ENCODE peak calls at places on chromosomes 16 and 17, in seven cellular contexts. R is GM13976; B is spleen; G is esophagus squamous epithelium; W is WERI-Rb-1; V is mucosa of descending colon; T is CD8-positive, alpha-beta T cell. K is an unnamed sample.

GRCh38 chr16:30139895-30140481 is 17.0 kb upstream of the MAPK3 start:
- DNase-seq in R (no peak), B (no peak), G (no peak), W (no peak), V (peak; percentile 55), T (no peak), K (no peak)

GRCh38 chr17:60392845-60393702 is 1.1 kb upstream of the USP32 start:
- DNase-seq in R (peak; percentile 43), B (no peak), G (no peak), W (peak; percentile 21), V (peak; percentile 83), T (no peak), K (no peak)

GRCh38 chr16:424623-425081 is 797 bp upstream of the RAB11FIP3 start:
- DNase-seq in R (no peak), B (no peak), G (no peak), W (no peak), V (peak; percentile 41), T (no peak), K (no peak)

GRCh38 chr16:19192865-19193264 is 24.8 kb downstream of the SYT17 start:
- DNase-seq in R (no peak), B (no peak), G (no peak), W (no peak), V (no peak), T (no peak), K (no peak)

GRCh38 chr16:67608367-67608766 is 36.6 kb upstream of the CARMIL2 start:
- DNase-seq in R (peak; percentile 38), B (no peak), G (no peak), W (no peak), V (no peak), T (no peak), K (no peak)

GRCh38 chr17:80968602-80969029 is 23.0 kb upstream of the CHMP6 start:
- DNase-seq in R (no peak), B (peak; percentile 88), G (no peak), W (no peak), V (no peak), T (no peak), K (peak; percentile 11)

GRCh38 chr17:80845863-80846671 is 145.6 kb upstream of the CHMP6 start:
- DNase-seq in R (no peak), B (peak; percentile 62), G (no peak), W (no peak), V (peak; percentile 27), T (no peak), K (no peak)

GRCh38 chr16:65540913-65541312 is 419.1 kb upstream of the CDH11 start:
- DNase-seq in R (no peak), B (no peak), G (no peak), W (no peak), V (no peak), T (no peak), K (no peak)

GRCh38 chr17:50684612-50685333 is 22.9 kb downstream of the ANKRD40 start:
- DNase-seq in R (peak; percentile 18), B (no peak), G (no peak), W (no peak), V (peak; percentile 84), T (no peak), K (no peak)

GRCh38 chr17:69505740-69506139 is 91.2 kb downstream of the MAP2K6 start:
- DNase-seq in R (no peak), B (no peak), G (no peak), W (no peak), V (no peak), T (no peak), K (no peak)
- TF ChIP-seq CTCF in R (no peak), B (no peak), G (no peak), W (no peak), V (no peak), T (no peak), K (no peak)

DNA sequence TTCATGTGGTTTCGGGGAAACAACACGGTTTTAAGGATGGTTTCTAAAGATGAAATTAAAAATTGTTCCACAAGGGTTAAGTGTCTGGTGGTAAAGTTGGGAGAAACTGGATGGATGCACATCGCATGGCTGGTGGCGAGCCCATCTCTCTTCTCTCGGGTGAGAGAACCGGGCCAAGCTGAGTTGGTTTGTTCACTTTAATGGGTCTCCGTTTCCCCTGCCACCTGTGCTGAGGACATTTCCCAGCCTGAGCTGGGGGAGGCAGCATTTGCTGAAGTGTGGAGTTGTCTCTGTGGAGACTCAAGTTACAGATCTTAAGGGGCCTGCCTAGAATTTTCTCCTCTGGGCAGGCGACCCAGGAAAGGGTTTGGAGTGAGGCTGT is 7.9 kb downstream of the FUS start:
- DNase-seq in R (no peak), B (peak; percentile 4), G (no peak), W (no peak), V (no peak), T (no peak), K (no peak)
- TF ChIP-seq CTCF in R (no peak), B (no peak), G (no peak), W (no peak), V (no peak), T (no peak), K (no peak)

DNA sequence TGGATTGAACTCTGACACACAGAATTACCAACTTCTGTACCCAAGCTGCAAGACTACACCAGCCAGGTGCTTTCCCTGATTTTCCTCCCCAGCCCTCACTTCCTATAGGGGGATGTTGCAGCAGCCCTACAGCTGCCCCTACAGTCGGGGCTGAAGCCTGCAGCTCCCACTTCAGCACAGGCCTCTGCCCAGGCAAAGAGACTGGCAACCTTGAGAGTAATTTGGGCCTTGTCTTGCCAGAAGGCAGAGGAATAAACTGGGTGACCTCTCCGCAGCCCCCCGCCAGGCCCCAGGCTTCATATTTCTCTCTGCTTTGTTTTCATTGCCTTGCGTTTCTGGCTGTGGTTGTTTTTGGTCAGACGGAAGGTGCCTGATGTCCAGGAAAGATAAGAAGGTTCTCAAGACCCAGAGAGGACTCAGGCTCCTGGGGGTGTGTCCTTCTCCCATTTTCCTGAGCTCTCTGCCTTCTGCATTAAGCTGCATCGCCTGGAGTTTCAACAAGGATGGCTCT is 32.0 kb downstream of the SLC6A4 start:
- DNase-seq in R (no peak), B (peak; percentile 32), G (no peak), W (no peak), V (no peak), T (no peak), K (no peak)
- TF ChIP-seq CTCF in R (peak; percentile 4), B (no peak), G (no peak), W (peak; percentile 24), V (no peak), T (no peak), K (no peak)

GRCh38 chr17:17664073-17664470 is 17.2 kb upstream of the RAI1 start:
- DNase-seq in R (no peak), B (no peak), G (no peak), W (no peak), V (no peak), T (no peak), K (no peak)
- TF ChIP-seq CTCF in R (no peak), B (no peak), G (no peak), W (no peak), V (no peak), T (no peak), K (no peak)